ENCODE peak calls at places on chromosome 3, in four cellular contexts. O is mesendoderm, P is IMR-90, E is H1. I is an unnamed sample. For H3K36me3, the result is how much of the 10 kb centered on the place peaks cover.

GRCh38 chr3:94063497-94064119 is 747 bp downstream of the NSUN3 start:
- DNase-seq in O (no peak), P (peak), E (no peak), I (no peak)

GRCh38 chr3:105608623-105609022 is 241.9 kb downstream of the ALCAM start:
- DNase-seq in O (peak), P (no peak), E (peak), I (no peak)

GRCh38 chr3:171115667-171116066 is 89.1 kb upstream of the SLC2A2 start:
- DNase-seq in O (no peak), P (no peak), E (no peak), I (no peak)

GRCh38 chr3:167115331-167115934 is 264.7 kb downstream of the ZBBX start:
- DNase-seq in O (no peak), P (no peak), E (no peak), I (no peak)

GRCh38 chr3:188262913-188263683 is 109.1 kb downstream of the LPP start:
- DNase-seq in O (no peak), P (peak), E (no peak), I (no peak)

GRCh38 chr3:63849175-63849574 is 14.4 kb downstream of the THOC7 start:
- DNase-seq in O (peak), P (no peak), E (no peak), I (no peak)

GRCh38 chr3:86987421-86987715 is 3.6 kb downstream of the VGLL3 start:
- DNase-seq in O (no peak), P (no peak), E (no peak), I (no peak)

GRCh38 chr3:166071-166470 is 30.5 kb upstream of the CHL1 start:
- DNase-seq in O (no peak), P (no peak), E (no peak), I (peak)

GRCh38 chr3:171994646-171995441 is 44.5 kb upstream of the FNDC3B start:
- DNase-seq in O (no peak), P (peak), E (no peak), I (no peak)

GRCh38 chr3:57826286-57826951 is 70.3 kb downstream of the SLMAP start:
- DNase-seq in O (no peak), P (no peak), E (no peak), I (no peak)

DNA sequence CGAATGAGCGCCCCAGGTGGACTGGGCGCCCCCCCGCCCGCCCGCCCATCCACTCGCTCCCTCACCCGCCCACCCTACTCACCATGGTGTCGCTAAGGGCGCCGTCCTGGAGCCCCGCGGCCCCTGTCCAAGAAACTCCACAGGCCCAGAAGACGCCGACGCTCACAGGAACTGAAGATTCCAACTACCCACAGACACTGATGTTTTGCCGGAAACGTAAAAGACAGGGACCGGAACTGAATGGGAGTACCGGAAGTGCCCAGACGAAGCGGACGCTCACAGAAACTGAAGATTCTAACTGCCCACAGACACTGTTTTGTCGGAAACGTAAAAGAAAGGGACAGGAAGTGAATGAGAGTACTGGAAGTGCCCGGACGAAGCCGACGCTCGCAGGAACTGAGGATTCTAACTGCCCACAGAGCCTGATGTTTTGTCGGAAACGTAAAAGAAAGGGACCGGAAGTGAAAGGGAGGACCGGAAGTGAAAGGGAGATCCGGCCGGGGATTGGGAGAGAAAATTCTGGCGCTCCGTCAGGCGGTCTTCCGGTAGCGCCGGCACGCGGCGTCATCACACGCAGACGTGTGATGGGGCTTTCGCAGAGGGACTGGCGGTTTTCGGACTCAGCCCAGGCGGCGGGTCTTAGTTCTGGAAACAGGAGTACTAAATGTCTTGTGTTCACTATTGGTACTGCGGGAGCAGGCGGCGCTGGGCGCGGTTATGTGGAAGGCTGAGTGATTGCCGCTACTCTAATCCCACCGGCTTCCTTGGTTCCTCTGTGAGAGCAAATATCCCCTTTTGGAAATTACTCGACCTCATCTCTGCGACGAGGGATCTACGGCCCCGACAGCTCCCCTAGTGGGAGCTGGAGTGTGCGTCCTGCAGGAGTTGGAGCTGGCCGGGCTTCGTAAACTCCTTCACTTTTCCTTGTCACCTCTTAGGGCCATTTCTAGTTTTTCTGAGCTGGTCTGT is at the start of gene ISY1:
- DNase-seq in O (peak), P (peak), E (peak), I (peak)
- H3K18ac ChIP-seq in O (peak), P (peak), E (peak), I (peak)

GRCh38 chr3:48411041-48411588 is 18.8 kb downstream of the PLXNB1 start:
- DNase-seq in O (no peak), P (no peak), E (no peak), I (no peak)

GRCh38 chr3:48411606-48412374 is 18.1 kb downstream of the PLXNB1 start:
- DNase-seq in O (no peak), P (no peak), E (no peak), I (no peak)

GRCh38 chr3:48413086-48413485 is 16.8 kb downstream of the PLXNB1 start:
- DNase-seq in O (no peak), P (no peak), E (no peak), I (no peak)

GRCh38 chr3:48413611-48414010 is 16.3 kb downstream of the PLXNB1 start:
- DNase-seq in O (no peak), P (no peak), E (no peak), I (no peak)

DNA sequence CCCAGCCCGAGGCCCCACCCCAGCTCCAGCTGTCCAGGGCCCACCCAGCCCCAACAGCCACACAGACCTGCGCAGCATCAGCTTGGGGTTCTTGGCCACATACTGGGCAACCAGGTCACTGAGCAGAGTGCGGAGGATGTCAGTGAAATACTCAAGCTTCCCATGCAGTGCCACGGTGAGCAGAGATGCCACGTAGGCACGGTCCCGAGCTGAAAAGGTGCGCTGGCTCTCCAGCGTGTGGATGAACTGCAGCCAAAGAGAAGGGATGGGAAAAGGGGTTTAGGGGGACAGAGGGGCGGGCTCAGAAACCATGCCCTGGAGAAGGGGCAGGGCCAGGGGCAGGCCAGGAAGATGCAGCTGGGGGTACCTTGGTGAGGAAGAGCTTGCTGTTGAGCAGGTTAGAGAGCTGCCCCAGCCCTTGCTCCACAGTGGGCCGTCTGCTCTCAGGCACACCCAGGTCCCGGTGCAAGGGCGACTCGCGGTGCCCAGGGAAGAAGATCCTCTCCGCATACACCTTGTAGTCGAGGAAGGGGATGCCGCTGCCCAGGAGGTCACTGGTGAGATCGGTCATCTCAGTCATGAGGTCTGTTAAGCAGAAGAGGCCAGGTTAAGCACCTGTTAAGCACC is 17.4 kb downstream of the PLXNB1 start:
- DNase-seq in O (no peak), P (no peak), E (no peak), I (no peak)
- H3K36me3 ChIP-seq in O (under half), P (half or more), E (half or more), I (half or more)

DNA sequence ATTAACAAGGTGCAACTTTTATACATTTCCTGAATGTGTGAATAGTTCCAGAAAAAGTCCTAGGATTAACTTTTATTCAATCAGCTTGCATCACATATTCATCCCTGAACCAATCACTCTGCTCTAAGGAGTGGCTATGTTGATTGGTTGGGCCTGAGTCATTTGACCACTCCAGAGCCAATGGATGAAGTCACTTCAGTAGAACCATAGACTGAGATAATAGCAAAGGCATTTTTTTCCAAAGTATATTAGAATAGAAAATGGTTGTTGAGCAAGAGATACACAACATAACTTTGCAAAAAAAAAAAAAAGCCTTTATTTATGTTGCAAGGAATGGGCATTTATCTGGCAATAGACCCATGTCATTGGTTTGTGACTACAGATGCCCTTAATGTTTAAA is 55.5 kb upstream of the AGTR1 start:
- DNase-seq in O (no peak), P (peak), E (no peak), I (no peak)
- H2BK15ac ChIP-seq in O (no peak), P (no peak), E (no peak), I (no peak)

GRCh38 chr3:46496745-46497555 is 826 bp upstream of the RTP3 start:
- DNase-seq in O (peak), P (peak), E (peak), I (no peak)
- H3K18ac ChIP-seq in O (no peak), P (peak), E (peak), I (peak)

DNA sequence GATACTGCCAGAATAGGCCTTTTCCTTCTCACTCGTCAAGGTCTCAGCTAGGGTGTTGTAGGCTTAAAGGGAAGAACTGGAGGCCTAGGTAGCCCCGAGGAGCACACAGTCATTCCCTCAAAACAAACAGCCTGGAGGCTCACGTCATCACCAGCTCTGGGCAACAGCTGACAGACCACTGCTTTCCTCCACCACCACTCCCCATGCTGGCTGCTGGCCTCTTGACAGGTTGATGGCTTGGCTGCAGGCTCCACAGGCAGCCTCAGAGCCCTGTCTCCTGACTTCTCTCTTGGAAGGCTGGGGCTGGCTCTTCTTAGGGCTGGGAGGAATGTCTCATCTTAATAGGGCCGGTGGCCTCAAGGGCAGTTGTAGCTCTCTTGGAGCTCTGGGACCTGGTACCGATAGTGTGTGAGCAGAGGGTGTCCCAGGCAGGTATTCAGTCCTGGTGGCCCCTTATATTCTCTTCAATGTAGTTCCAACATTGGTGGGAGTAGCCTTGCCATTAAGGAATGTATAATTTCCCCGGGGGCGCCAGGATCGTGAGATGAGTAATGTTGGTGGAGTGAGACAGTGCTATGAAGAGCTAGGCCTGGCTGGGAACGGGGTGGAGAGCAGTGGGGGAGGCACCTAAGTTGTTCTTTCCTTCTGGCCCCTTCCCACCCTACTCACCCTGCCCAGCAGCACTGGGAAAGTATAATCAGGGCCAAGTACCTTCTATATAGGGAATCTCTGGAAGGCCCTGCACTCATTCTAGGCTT is 6.1 kb upstream of the AP2M1 start:
- DNase-seq in O (no peak), P (peak), E (no peak), I (no peak)
- H3K36me3 ChIP-seq in O (under half), P (half or more), E (under half), I (half or more)

GRCh38 chr3:194272221-194272620 is 78.9 kb downstream of the CPN2 start:
- DNase-seq in O (no peak), P (no peak), E (no peak), I (no peak)
- H2BK15ac ChIP-seq in O (no peak), P (no peak), E (peak), I (no peak)

GRCh38 chr3:13019243-13019701 is 54.0 kb downstream of the IQSEC1 start:
- DNase-seq in O (peak), P (peak), E (peak), I (peak)
- H3K18ac ChIP-seq in O (peak), P (peak), E (peak), I (peak)

GRCh38 chr3:31613131-31613626 is 80.5 kb downstream of the STT3B start:
- DNase-seq in O (no peak), P (peak), E (no peak), I (no peak)

GRCh38 chr3:31610700-31611275 is 78.1 kb downstream of the STT3B start:
- DNase-seq in O (peak), P (peak), E (no peak), I (no peak)

GRCh38 chr3:31614162-31614921 is 81.6 kb downstream of the STT3B start:
- DNase-seq in O (no peak), P (no peak), E (no peak), I (no peak)

GRCh38 chr3:31615071-31615875 is 82.5 kb downstream of the STT3B start:
- DNase-seq in O (no peak), P (no peak), E (no peak), I (no peak)

DNA sequence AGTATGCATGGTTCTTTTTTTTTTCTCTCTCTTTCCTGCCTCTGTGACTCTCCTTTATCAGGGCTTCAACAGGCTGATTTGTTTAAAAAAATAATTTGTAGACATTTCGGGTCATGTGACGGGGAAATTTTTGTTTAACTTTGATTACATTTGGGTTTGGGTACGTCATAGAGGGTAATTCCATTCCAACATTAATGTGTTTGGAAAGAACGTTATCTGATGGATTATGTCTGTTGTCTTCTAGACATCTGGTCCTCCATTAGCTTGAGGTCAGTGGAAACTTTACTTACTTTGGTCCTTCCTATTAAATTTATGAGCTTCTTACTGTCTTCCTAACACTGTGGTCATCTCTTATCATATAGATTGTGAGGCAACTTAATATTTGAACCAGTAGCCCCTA is 80.9 kb downstream of the STT3B start:
- DNase-seq in O (no peak), P (peak), E (no peak), I (no peak)
- H3K36me3 ChIP-seq in O (under half), P (under half), E (under half), I (under half)

GRCh38 chr3:126934991-126935390 is 47.9 kb upstream of the PLXNA1 start:
- DNase-seq in O (no peak), P (no peak), E (no peak), I (no peak)

GRCh38 chr3:126930936-126931600 is 51.8 kb upstream of the PLXNA1 start:
- DNase-seq in O (no peak), P (no peak), E (no peak), I (no peak)

GRCh38 chr3:126931806-126932187 is 51.1 kb upstream of the PLXNA1 start:
- DNase-seq in O (no peak), P (no peak), E (no peak), I (no peak)

GRCh38 chr3:126934149-126934548 is 48.8 kb upstream of the PLXNA1 start:
- DNase-seq in O (peak), P (peak), E (no peak), I (peak)

GRCh38 chr3:126932188-126932931 is 50.6 kb upstream of the PLXNA1 start:
- DNase-seq in O (no peak), P (peak), E (no peak), I (no peak)
- H2BK15ac ChIP-seq in O (no peak), P (peak), E (no peak), I (peak)

I was measured in neuronal stem cell.